ENCODE peak calls at places on chromosomes 1 and 21, in five cellular contexts. G, I, Y, H and W are unnamed samples.

GRCh38 chr1:206000641-206001339 is 2.4 kb downstream of the RAB7B start:
- DNase-seq in G (no peak), Y (no peak), I (peak; percentile 56), H (no peak), W (peak; percentile 59)

GRCh38 chr1:50750021-50750619 is 209.9 kb downstream of the FAF1 start:
- DNase-seq in Y (no peak), H (peak; percentile 22), G (peak; percentile 29), I (peak; percentile 51), W (peak; percentile 47)

GRCh38 chr1:239387304-239388231 is 1.2 kb downstream of the CHRM3 start:
- DNase-seq in G (peak; percentile 69), H (peak; percentile 32), I (peak; percentile 44), Y (no peak), W (peak; percentile 50)

GRCh38 chr1:93257889-93258288 is 77.4 kb downstream of the CCDC18 start:
- DNase-seq in H (no peak), G (no peak), I (peak; percentile 9), Y (no peak), W (no peak)

GRCh38 chr1:119318466-119319309 is 49.9 kb upstream of the HAO2 start:
- DNase-seq in H (no peak), Y (no peak), I (no peak), G (no peak), W (no peak)

GRCh38 chr1:116820362-116820761 is 66.1 kb downstream of the CD2 start:
- DNase-seq in I (peak; percentile 99), G (peak; percentile 35), H (no peak), Y (no peak), W (peak; percentile 82)

GRCh38 chr1:156226116-156226538 is 13.3 kb downstream of the PMF1 start:
- DNase-seq in G (no peak), Y (no peak), H (no peak), I (no peak), W (no peak)

GRCh38 chr1:202871367-202871766 is 17.6 kb downstream of the RABIF start:
- DNase-seq in I (no peak), G (no peak), Y (no peak), H (no peak), W (no peak)

GRCh38 chr1:21622466-21623315 is 46.5 kb downstream of the RAP1GAP start:
- DNase-seq in G (peak; percentile 70), Y (no peak), H (peak; percentile 42), I (peak; percentile 41), W (peak; percentile 43)

GRCh38 chr1:56811331-56811730 is 7.9 kb downstream of the FYB2 start:
- DNase-seq in H (no peak), Y (no peak), I (peak; percentile 60), G (peak; percentile 39), W (no peak)

GRCh38 chr1:172960454-172961208 is 90.1 kb downstream of the TNFSF18 start:
- DNase-seq in Y (no peak), H (peak; percentile 7), G (no peak), I (peak; percentile 78), W (no peak)

GRCh38 chr21:34690041-34690792 is 21.4 kb downstream of the CLIC6 start:
- DNase-seq in G (no peak), I (peak; percentile 9), H (no peak), Y (no peak), W (no peak)

GRCh38 chr1:208837242-208837641 is 593.1 kb upstream of the PLXNA2 start:
- DNase-seq in Y (no peak), H (no peak), G (no peak), I (no peak), W (no peak)

GRCh38 chr1:156616463-156616862 is 2.8 kb upstream of the HAPLN2 start:
- DNase-seq in H (peak; percentile 36), I (peak; percentile 39), G (peak; percentile 95), Y (no peak), W (peak; percentile 64)

GRCh38 chr1:59917026-59917784 is 9.4 kb downstream of the CYP2J2 start:
- DNase-seq in G (no peak), H (no peak), I (peak; percentile 7), Y (peak; percentile 12), W (no peak)

GRCh38 chr1:54122131-54122751 is 30.6 kb downstream of the CDCP2 start:
- DNase-seq in G (peak; percentile 51), Y (no peak), H (no peak), I (no peak), W (no peak)

GRCh38 chr1:221961532-221962292 is 219.8 kb upstream of the DUSP10 start:
- DNase-seq in Y (no peak), G (no peak), H (no peak), I (peak; percentile 81), W (peak; percentile 76)

GRCh38 chr21:45887788-45888187 is 93.8 kb upstream of the COL6A1 start:
- DNase-seq in I (no peak), Y (no peak), H (no peak), G (no peak), W (no peak)

GRCh38 chr1:183310753-183311465 is 107.3 kb downstream of the NMNAT2 start:
- DNase-seq in I (peak; percentile 48), G (peak; percentile 46), Y (no peak), H (no peak), W (no peak)

GRCh38 chr1:156832434-156832833 is 15.8 kb upstream of the SH2D2A start:
- DNase-seq in G (no peak), Y (no peak), I (no peak), H (no peak), W (no peak)

GRCh38 chr1:199553104-199553503 is 474.4 kb upstream of the NR5A2 start:
- DNase-seq in G (no peak), Y (no peak), I (no peak), H (no peak), W (no peak)

GRCh38 chr1:214454619-214455396 is 96.6 kb downstream of the PTPN14 start:
- DNase-seq in I (peak; percentile 52), H (no peak), G (no peak), Y (no peak), W (peak; percentile 60)

GRCh38 chr1:31013187-31013864 is 52.2 kb downstream of the PUM1 start:
- DNase-seq in H (no peak), G (no peak), Y (no peak), I (no peak), W (no peak)

GRCh38 chr1:228214921-228215662 is 7.2 kb downstream of the OBSCN start:
- DNase-seq in I (no peak), Y (no peak), G (no peak), H (no peak), W (no peak)

GRCh38 chr1:42765832-42766722 is 751 bp downstream of the P3H1 start:
- DNase-seq in Y (no peak), G (peak; percentile 92), H (peak; percentile 46), I (peak; percentile 89), W (peak; percentile 64)